ENCODE peak calls at places on chromosomes 16 and 17, in eight cellular contexts. One of them, this sample, is unnamed.

GRCh38 chr17:74460996-74461395 is 5.4 kb upstream of the CD300A start:
- DNase-seq in amygdala: no peak
- DNase-seq in right lobe of liver: no peak
- DNase-seq in NCI-H1092 treated with DMSO at 0.1 percent for 48 hours: no peak
- DNase-seq in choroid plexus epithelial cell: no peak
- DNase-seq in HCEC 1CT: no peak
- DNase-seq in progenitor cell of endocrine pancreas: no peak
- DNase-seq in neural progenitor cell: no peak
- DNase-seq in this sample: no peak

GRCh38 chr17:31394544-31394943 is 3.1 kb downstream of the RAB11FIP4 start:
- DNase-seq in amygdala: peak
- DNase-seq in right lobe of liver: no peak
- DNase-seq in NCI-H1092 treated with DMSO at 0.1 percent for 48 hours: no peak
- DNase-seq in choroid plexus epithelial cell: peak
- DNase-seq in HCEC 1CT: peak
- DNase-seq in progenitor cell of endocrine pancreas: peak
- DNase-seq in neural progenitor cell: peak
- DNase-seq in this sample: no peak

GRCh38 chr17:41645371-41646063 is 21.1 kb upstream of the KRT17 start:
- DNase-seq in amygdala: no peak
- DNase-seq in right lobe of liver: no peak
- DNase-seq in NCI-H1092 treated with DMSO at 0.1 percent for 48 hours: no peak
- DNase-seq in choroid plexus epithelial cell: peak
- DNase-seq in HCEC 1CT: no peak
- DNase-seq in progenitor cell of endocrine pancreas: no peak
- DNase-seq in neural progenitor cell: no peak
- DNase-seq in this sample: no peak

GRCh38 chr17:61250335-61250890 is 149.2 kb upstream of the TBX2 start:
- DNase-seq in amygdala: no peak
- DNase-seq in right lobe of liver: no peak
- DNase-seq in NCI-H1092 treated with DMSO at 0.1 percent for 48 hours: no peak
- DNase-seq in choroid plexus epithelial cell: peak
- DNase-seq in HCEC 1CT: peak
- DNase-seq in progenitor cell of endocrine pancreas: no peak
- DNase-seq in neural progenitor cell: no peak
- DNase-seq in this sample: no peak

GRCh38 chr17:44536090-44536960 is 21.0 kb upstream of the FZD2 start:
- DNase-seq in amygdala: no peak
- DNase-seq in right lobe of liver: no peak
- DNase-seq in NCI-H1092 treated with DMSO at 0.1 percent for 48 hours: no peak
- DNase-seq in choroid plexus epithelial cell: peak
- DNase-seq in HCEC 1CT: no peak
- DNase-seq in progenitor cell of endocrine pancreas: no peak
- DNase-seq in neural progenitor cell: no peak
- DNase-seq in this sample: no peak

GRCh38 chr17:35373984-35374765 is 754 bp upstream of the SLFN11 start:
- DNase-seq in amygdala: no peak
- DNase-seq in right lobe of liver: peak
- DNase-seq in NCI-H1092 treated with DMSO at 0.1 percent for 48 hours: peak
- DNase-seq in choroid plexus epithelial cell: peak
- DNase-seq in HCEC 1CT: peak
- DNase-seq in progenitor cell of endocrine pancreas: no peak
- DNase-seq in neural progenitor cell: peak
- DNase-seq in this sample: peak

GRCh38 chr17:67759355-67760171 is 41.8 kb downstream of the NOL11 start:
- DNase-seq in amygdala: no peak
- DNase-seq in right lobe of liver: peak
- DNase-seq in NCI-H1092 treated with DMSO at 0.1 percent for 48 hours: no peak
- DNase-seq in choroid plexus epithelial cell: peak
- DNase-seq in HCEC 1CT: peak
- DNase-seq in progenitor cell of endocrine pancreas: no peak
- DNase-seq in neural progenitor cell: no peak
- DNase-seq in this sample: no peak

GRCh38 chr17:82589851-82590180 is 58.4 kb downstream of the WDR45B start:
- DNase-seq in amygdala: no peak
- DNase-seq in right lobe of liver: no peak
- DNase-seq in NCI-H1092 treated with DMSO at 0.1 percent for 48 hours: no peak
- DNase-seq in choroid plexus epithelial cell: no peak
- DNase-seq in HCEC 1CT: no peak
- DNase-seq in progenitor cell of endocrine pancreas: no peak
- DNase-seq in neural progenitor cell: no peak
- DNase-seq in this sample: no peak

GRCh38 chr16:51540259-51540658 is 389.2 kb upstream of the SALL1 start:
- DNase-seq in amygdala: no peak
- DNase-seq in right lobe of liver: no peak
- DNase-seq in NCI-H1092 treated with DMSO at 0.1 percent for 48 hours: no peak
- DNase-seq in choroid plexus epithelial cell: no peak
- DNase-seq in HCEC 1CT: peak
- DNase-seq in progenitor cell of endocrine pancreas: no peak
- DNase-seq in neural progenitor cell: no peak
- DNase-seq in this sample: no peak

GRCh38 chr17:71519285-71519684 is 601.5 kb upstream of the SOX9 start:
- DNase-seq in amygdala: no peak
- DNase-seq in right lobe of liver: no peak
- DNase-seq in NCI-H1092 treated with DMSO at 0.1 percent for 48 hours: no peak
- DNase-seq in choroid plexus epithelial cell: no peak
- DNase-seq in HCEC 1CT: no peak
- DNase-seq in progenitor cell of endocrine pancreas: no peak
- DNase-seq in neural progenitor cell: no peak
- DNase-seq in this sample: no peak

GRCh38 chr17:13429201-13429600 is 172.5 kb downstream of the HS3ST3A1 start:
- DNase-seq in amygdala: no peak
- DNase-seq in right lobe of liver: no peak
- DNase-seq in NCI-H1092 treated with DMSO at 0.1 percent for 48 hours: no peak
- DNase-seq in choroid plexus epithelial cell: peak
- DNase-seq in HCEC 1CT: peak
- DNase-seq in progenitor cell of endocrine pancreas: no peak
- DNase-seq in neural progenitor cell: no peak
- DNase-seq in this sample: no peak

GRCh38 chr16:84648595-84649510 is 542 bp downstream of the KLHL36 start:
- DNase-seq in amygdala: no peak
- DNase-seq in right lobe of liver: peak
- DNase-seq in NCI-H1092 treated with DMSO at 0.1 percent for 48 hours: no peak
- DNase-seq in choroid plexus epithelial cell: peak
- DNase-seq in HCEC 1CT: no peak
- DNase-seq in progenitor cell of endocrine pancreas: peak
- DNase-seq in neural progenitor cell: peak
- DNase-seq in this sample: peak

GRCh38 chr17:74637912-74638311 is 14.4 kb upstream of the CD300E start:
- DNase-seq in amygdala: no peak
- DNase-seq in right lobe of liver: no peak
- DNase-seq in NCI-H1092 treated with DMSO at 0.1 percent for 48 hours: no peak
- DNase-seq in choroid plexus epithelial cell: no peak
- DNase-seq in HCEC 1CT: no peak
- DNase-seq in progenitor cell of endocrine pancreas: no peak
- DNase-seq in neural progenitor cell: no peak
- DNase-seq in this sample: no peak

GRCh38 chr17:1813088-1813487 is 16.6 kb downstream of the SMYD4 start:
- DNase-seq in amygdala: no peak
- DNase-seq in right lobe of liver: no peak
- DNase-seq in NCI-H1092 treated with DMSO at 0.1 percent for 48 hours: no peak
- DNase-seq in choroid plexus epithelial cell: peak
- DNase-seq in HCEC 1CT: no peak
- DNase-seq in progenitor cell of endocrine pancreas: no peak
- DNase-seq in neural progenitor cell: no peak
- DNase-seq in this sample: no peak

GRCh38 chr17:78107976-78108725 is 20.4 kb downstream of the TMC6 start:
- DNase-seq in amygdala: no peak
- DNase-seq in right lobe of liver: no peak
- DNase-seq in NCI-H1092 treated with DMSO at 0.1 percent for 48 hours: no peak
- DNase-seq in choroid plexus epithelial cell: no peak
- DNase-seq in HCEC 1CT: no peak
- DNase-seq in progenitor cell of endocrine pancreas: no peak
- DNase-seq in neural progenitor cell: no peak
- DNase-seq in this sample: no peak